ENCODE peak calls at places on chromosomes 16 and 17, in five cellular contexts. T, J, M, Y and D are unnamed samples.

GRCh38 chr17:75031972-75032895 is 14.5 kb downstream of the ATP5PD start:
- DNase-seq in T (peak; percentile 95), Y (peak; percentile 81), J (peak; percentile 85), M (peak; percentile 82), D (peak; percentile 89)

GRCh38 chr17:2090804-2091534 is 36.1 kb downstream of the HIC1 start:
- DNase-seq in T (peak; percentile 97), Y (peak; percentile 78), J (peak; percentile 95), M (no peak), D (peak; percentile 90)

GRCh38 chr17:2124391-2124790 is 69.5 kb downstream of the HIC1 start:
- DNase-seq in Y (no peak), J (no peak), T (no peak), M (no peak), D (peak; percentile 72)

GRCh38 chr16:79770244-79771064 is 169.9 kb upstream of the MAF start:
- DNase-seq in M (peak; percentile 50), Y (peak; percentile 90), J (peak; percentile 90), T (peak; percentile 95), D (peak; percentile 92)

GRCh38 chr17:70070297-70071027 is 4.6 kb upstream of the KCNJ16 start:
- DNase-seq in Y (no peak), J (no peak), M (no peak), T (no peak), D (no peak)

GRCh38 chr17:44794699-44795413 is 35.2 kb downstream of the GJC1 start:
- DNase-seq in Y (no peak), T (peak; percentile 96), J (peak; percentile 64), M (no peak), D (peak; percentile 98)

GRCh38 chr17:34570491-34570890 is 8.9 kb upstream of the TMEM132E start:
- DNase-seq in M (no peak), Y (no peak), T (peak; percentile 3), J (no peak), D (no peak)

GRCh38 chr17:58081641-58082340 is 1.4 kb upstream of the DYNLL2 start:
- DNase-seq in Y (no peak), M (no peak), J (no peak), T (no peak), D (no peak)

GRCh38 chr16:705748-706188 is at the start of gene FBXL16:
- DNase-seq in M (no peak), Y (no peak), T (no peak), J (no peak), D (no peak)

GRCh38 chr17:67994827-67995567 is 1.3 kb downstream of the C17orf58 start:
- DNase-seq in J (peak; percentile 71), Y (peak; percentile 30), M (no peak), T (peak; percentile 92), D (peak; percentile 24)

GRCh38 chr17:45222273-45222993 is 748 bp downstream of the FMNL1 start:
- DNase-seq in M (peak; percentile 59), T (no peak), Y (no peak), J (no peak), D (no peak)

GRCh38 chr17:75130632-75131277 is 787 bp downstream of the NT5C start:
- DNase-seq in Y (no peak), M (peak; percentile 59), T (peak; percentile 76), J (peak; percentile 67), D (peak; percentile 87)

GRCh38 chr16:30092373-30093010 is 768 bp upstream of the TBX6 start:
- DNase-seq in T (peak; percentile 79), Y (peak; percentile 72), J (peak; percentile 84), M (peak; percentile 88), D (peak; percentile 65)

GRCh38 chr17:37737971-37738370 is 6.9 kb downstream of the HNF1B start:
- DNase-seq in M (no peak), T (peak; percentile 56), Y (no peak), J (peak; percentile 83), D (peak; percentile 59)

GRCh38 chr16:69848635-69849545 is 86.8 kb downstream of the WWP2 start:
- DNase-seq in T (peak; percentile 97), M (no peak), J (peak; percentile 91), Y (peak; percentile 82), D (peak; percentile 93)

GRCh38 chr16:65773319-65773874 is 593.1 kb upstream of the CDH5 start:
- DNase-seq in M (no peak), T (no peak), J (no peak), Y (no peak), D (no peak)

GRCh38 chr17:27282054-27282501 is 11.8 kb upstream of the WSB1 start:
- DNase-seq in M (no peak), J (peak; percentile 97), Y (no peak), T (peak; percentile 73), D (no peak)

GRCh38 chr17:33294994-33295393 is 1.9 kb upstream of the ASIC2 start:
- DNase-seq in Y (no peak), J (no peak), M (no peak), T (no peak), D (no peak)
- H3K4me1 ChIP-seq in Y (peaks cover 8% of the 10 kb centered on the region), J (no peaks in the 10 kb centered on the region), M (no peaks in the 10 kb centered on the region), T (no peaks in the 10 kb centered on the region), D (peaks cover 10% of the 10 kb centered on the region)

GRCh38 chr16:14264560-14264959 is 193.4 kb downstream of the MRTFB start:
- DNase-seq in M (no peak), J (no peak), T (no peak), Y (no peak), D (no peak)
- H3K4me1 ChIP-seq in M (no peaks in the 10 kb centered on the region), J (no peaks in the 10 kb centered on the region), T (no peaks in the 10 kb centered on the region), Y (no peaks in the 10 kb centered on the region), D (no peaks in the 10 kb centered on the region)

GRCh38 chr17:17758443-17758842 is 77.2 kb downstream of the RAI1 start:
- DNase-seq in M (no peak), Y (no peak), T (no peak), J (no peak), D (no peak)

GRCh38 chr17:17759164-17759563 is 77.6 kb downstream of the SREBF1 start:
- DNase-seq in J (no peak), Y (no peak), T (no peak), M (no peak), D (no peak)

GRCh38 chr17:17757944-17758343 is 76.7 kb downstream of the RAI1 start:
- DNase-seq in Y (no peak), M (no peak), T (no peak), J (no peak), D (no peak)

GRCh38 chr17:17755715-17756114 is 74.5 kb downstream of the RAI1 start:
- DNase-seq in M (no peak), J (no peak), Y (no peak), T (no peak), D (no peak)

GRCh38 chr17:17757391-17757791 is 76.1 kb downstream of the RAI1 start:
- DNase-seq in Y (no peak), T (no peak), M (no peak), J (no peak), D (no peak)
- H3K4me1 ChIP-seq in Y (peaks cover 8% of the 10 kb centered on the region), T (peaks cover 11% of the 10 kb centered on the region), M (peaks cover 25% of the 10 kb centered on the region), J (peaks cover 40% of the 10 kb centered on the region), D (peaks cover 16% of the 10 kb centered on the region)

GRCh38 chr17:39627170-39627716 is 491 bp downstream of the PPP1R1B start:
- DNase-seq in T (no peak), J (no peak), M (no peak), Y (no peak), D (no peak)
- H3K4me1 ChIP-seq in T (no peaks in the 10 kb centered on the region), J (peaks cover 16% of the 10 kb centered on the region), M (peaks cover 21% of the 10 kb centered on the region), Y (peaks cover 13% of the 10 kb centered on the region), D (peaks cover 6% of the 10 kb centered on the region)